ENCODE peak calls at places on chromosomes 3 and 15, in eight cellular contexts. T is HepG2, A is iPS DF 6.9, U is cardiac muscle cell, F is esophagus squamous epithelium, Q is small intestine, D is upper lobe of right lung, W is left ventricle myocardium inferior. R is an unnamed sample.

GRCh38 chr3:23682646-23683045 is 123.1 kb upstream of the UBE2E1 start:
- DNase-seq in T (no peak), A (no peak), U (no peak), F (no peak), Q (no peak), D (no peak), W (no peak), R (no peak)

GRCh38 chr15:28955160-28955502 is 69.4 kb downstream of the APBA2 start:
- DNase-seq in T (no peak), A (no peak), U (no peak), F (no peak), Q (peak; percentile 13), D (no peak), W (no peak), R (no peak)

GRCh38 chr3:58173670-58174472 is 36.9 kb downstream of the DNASE1L3 start:
- DNase-seq in T (peak; percentile 87), A (no peak), U (peak; percentile 68), F (no peak), Q (peak; percentile 57), D (no peak), W (peak; percentile 58), R (no peak)

GRCh38 chr3:172516318-172517214 is 6.7 kb downstream of the TNFSF10 start:
- DNase-seq in T (no peak), A (no peak), U (no peak), F (no peak), Q (peak; percentile 89), D (no peak), W (peak; percentile 29), R (no peak)

GRCh38 chr15:82680200-82681102 is 29.2 kb downstream of the AP3B2 start:
- DNase-seq in T (no peak), A (peak; percentile 80), U (peak; percentile 86), F (no peak), Q (peak; percentile 68), D (peak; percentile 91), W (no peak), R (peak; percentile 67)

GRCh38 chr3:179452166-179452544 is 885 bp upstream of the GNB4 start:
- DNase-seq in T (no peak), A (no peak), U (peak; percentile 45), F (no peak), Q (no peak), D (no peak), W (no peak), R (no peak)

GRCh38 chr3:135229018-135229495 is 434.0 kb downstream of the EPHB1 start:
- DNase-seq in T (no peak), A (no peak), U (no peak), F (no peak), Q (peak; percentile 59), D (no peak), W (no peak), R (no peak)

GRCh38 chr3:47250309-47251060 is 32.1 kb downstream of the KIF9 start:
- DNase-seq in T (peak; percentile 60), A (peak; percentile 35), U (peak; percentile 71), F (no peak), Q (no peak), D (peak; percentile 67), W (peak; percentile 27), R (no peak)

GRCh38 chr3:136141891-136142290 is 54.2 kb downstream of the MSL2 start:
- DNase-seq in T (no peak), A (no peak), U (no peak), F (no peak), Q (no peak), D (no peak), W (no peak), R (no peak)

GRCh38 chr3:66830301-66830700 is 167.8 kb upstream of the KBTBD8 start:
- DNase-seq in T (no peak), A (no peak), U (no peak), F (no peak), Q (peak; percentile 84), D (no peak), W (no peak), R (no peak)

GRCh38 chr3:141392416-141392815 is 24.1 kb downstream of the ZBTB38 start:
- DNase-seq in T (no peak), A (no peak), U (no peak), F (no peak), Q (no peak), D (no peak), W (no peak), R (no peak)

GRCh38 chr3:43797794-43798193 is 107.1 kb downstream of the ABHD5 start:
- DNase-seq in T (no peak), A (no peak), U (no peak), F (no peak), Q (no peak), D (no peak), W (no peak), R (no peak)

GRCh38 chr3:173826901-173827609 is 429.5 kb downstream of the NLGN1 start:
- DNase-seq in T (no peak), A (no peak), U (no peak), F (no peak), Q (no peak), D (no peak), W (no peak), R (no peak)

GRCh38 chr15:40739042-40739441 is 16.0 kb downstream of the RMDN3 start:
- DNase-seq in T (no peak), A (no peak), U (no peak), F (no peak), Q (no peak), D (no peak), W (no peak), R (no peak)

GRCh38 chr3:52052831-52053306 is 3.5 kb downstream of the DUSP7 start:
- DNase-seq in T (peak; percentile 53), A (no peak), U (peak; percentile 63), F (peak; percentile 23), Q (peak; percentile 31), D (peak; percentile 90), W (peak; percentile 92), R (peak; percentile 31)

GRCh38 chr15:31328999-31329639 is 2.5 kb downstream of the KLF13 start:
- DNase-seq in T (no peak), A (no peak), U (no peak), F (no peak), Q (peak; percentile 65), D (peak; percentile 87), W (no peak), R (no peak)

GRCh38 chr3:136955813-136956212 is 2.0 kb upstream of the IL20RB start:
- DNase-seq in T (peak; percentile 81), A (no peak), U (no peak), F (no peak), Q (peak; percentile 90), D (no peak), W (no peak), R (no peak)

DNA sequence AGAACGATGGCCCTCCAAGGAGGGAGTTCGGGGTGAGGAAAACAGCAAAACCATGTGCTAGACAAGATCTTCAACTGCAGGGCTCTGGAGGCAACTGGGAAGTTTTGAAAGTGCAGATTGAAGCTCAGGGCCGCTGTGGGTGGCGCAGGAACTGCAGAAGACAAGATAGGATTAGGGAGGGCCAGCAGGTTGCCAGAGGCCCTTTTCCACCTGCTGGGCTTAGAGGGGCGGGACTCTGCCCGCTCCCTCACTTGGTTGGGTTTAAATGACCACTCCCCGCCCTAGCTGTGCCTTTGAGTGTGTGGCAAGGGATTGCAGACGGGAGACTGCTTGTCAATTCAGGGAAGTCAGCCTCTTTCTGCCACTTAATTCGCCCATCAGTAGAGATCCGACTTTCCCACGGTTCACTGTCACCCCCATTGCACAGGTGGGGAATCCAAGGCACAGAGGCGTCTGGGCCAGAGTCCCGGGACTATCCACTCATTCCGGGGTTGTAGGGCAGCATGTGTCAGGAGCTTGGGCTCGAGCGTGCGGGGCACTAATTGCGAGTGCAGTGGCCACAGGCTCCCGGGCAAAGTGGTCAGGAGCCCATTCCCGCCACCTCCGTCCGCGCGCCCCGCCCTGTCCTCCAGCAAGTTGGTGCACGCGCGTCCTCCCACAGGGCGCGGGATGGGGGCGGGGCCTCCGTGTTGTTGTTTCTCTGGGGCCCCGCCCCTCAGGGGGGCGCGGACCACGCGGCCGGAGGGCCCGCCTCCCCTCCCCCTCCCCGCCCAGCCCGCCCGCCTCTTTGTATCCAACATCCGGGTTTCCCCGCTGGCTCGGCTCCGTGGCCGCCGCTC is at the start of gene ACVR2B:
- DNase-seq in T (peak; percentile 65), A (peak; percentile 55), U (peak; percentile 94), F (peak; percentile 21), Q (peak; percentile 83), D (peak; percentile 96), W (peak; percentile 93), R (peak; percentile 56)
- H3K4me3 ChIP-seq in T (peak within 1 kb of the TSS; percentile 55), A (peak within 1 kb of the TSS; percentile 99), U (peak within 1 kb of the TSS; percentile 74), F (peak within 1 kb of the TSS; percentile 59), Q (peak within 1 kb of the TSS; percentile 73), D (peak within 1 kb of the TSS; percentile 72), W (peak within 1 kb of the TSS; percentile 96), R (peak within 1 kb of the TSS; percentile 66)

GRCh38 chr15:96336643-96337353 is 6.3 kb downstream of the NR2F2 start:
- DNase-seq in T (peak; percentile 57), A (no peak), U (no peak), F (no peak), Q (no peak), D (no peak), W (no peak), R (no peak)
- H3K4me3 ChIP-seq in T (peak overlapping the region; percentile 82), A (no peak overlapping the region), U (no peak overlapping the region), F (peak overlapping the region; percentile 45), Q (peak overlapping the region; percentile 25), D (peak overlapping the region; percentile 56), W (peak overlapping the region; percentile 88), R (no peak overlapping the region)

GRCh38 chr3:15375461-15376000 is 43.1 kb upstream of the SH3BP5 start:
- DNase-seq in T (no peak), A (no peak), U (no peak), F (no peak), Q (no peak), D (no peak), W (no peak), R (no peak)

GRCh38 chr3:15372918-15373317 is 40.5 kb upstream of the SH3BP5 start:
- DNase-seq in T (no peak), A (no peak), U (no peak), F (no peak), Q (no peak), D (no peak), W (no peak), R (no peak)

GRCh38 chr3:15382405-15382923 is 44.9 kb downstream of the METTL6 start:
- DNase-seq in T (no peak), A (no peak), U (no peak), F (no peak), Q (no peak), D (no peak), W (no peak), R (no peak)

GRCh38 chr3:15380980-15381890 is 46.1 kb downstream of the METTL6 start:
- DNase-seq in T (no peak), A (no peak), U (no peak), F (no peak), Q (no peak), D (no peak), W (no peak), R (no peak)

GRCh38 chr3:15377961-15378791 is 45.8 kb upstream of the SH3BP5 start:
- DNase-seq in T (peak; percentile 89), A (peak; percentile 90), U (peak; percentile 95), F (peak; percentile 88), Q (peak; percentile 97), D (peak; percentile 94), W (peak; percentile 91), R (peak; percentile 92)
- H3K4me3 ChIP-seq in T (peak overlapping the region; percentile 42), A (no peak overlapping the region), U (no peak overlapping the region), F (no peak overlapping the region), Q (no peak overlapping the region), D (no peak overlapping the region), W (peak overlapping the region; percentile 38), R (no peak overlapping the region)

DNA sequence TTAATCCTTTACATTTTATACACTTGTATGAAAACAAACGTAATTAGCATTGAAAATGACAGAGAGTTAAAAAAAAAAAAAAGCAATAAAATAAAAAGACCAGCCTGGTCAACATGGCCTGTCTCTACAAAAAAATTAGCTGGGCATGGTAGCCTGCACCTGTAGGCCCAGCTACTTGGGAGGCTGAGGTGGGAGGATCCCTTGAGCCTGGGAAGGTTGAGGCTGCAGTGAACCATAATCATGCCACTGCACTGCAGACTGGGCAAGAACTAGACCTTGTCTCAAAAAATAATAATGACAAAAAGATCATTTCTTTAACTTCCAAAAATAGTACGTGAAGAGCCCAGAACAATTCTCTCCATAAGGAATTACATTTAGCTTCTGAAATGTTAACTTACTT is 1.9 kb downstream of the SSR3 start:
- DNase-seq in T (no peak), A (no peak), U (no peak), F (no peak), Q (no peak), D (no peak), W (no peak), R (no peak)
- H3K4me3 ChIP-seq in T (peak overlapping the region; percentile 85), A (no peak overlapping the region), U (peak overlapping the region; percentile 76), F (no peak overlapping the region), Q (no peak overlapping the region), D (peak overlapping the region; percentile 91), W (peak overlapping the region; percentile 90), R (no peak overlapping the region)

R was measured in effector memory CD4-positive, alpha-beta T cell.